ENCODE peak calls at places on chromosomes 1 and 21, in five cellular contexts. V is SJCRH30; L is colonic mucosa; N is CD8-positive, alpha-beta memory T cell; J is psoas muscle. T is an unnamed sample. For H3K4me1, the result is how much of the 10 kb centered on the place peaks cover.

GRCh38 chr1:7842517-7842916 is 10.3 kb downstream of the UTS2 start:
- DNase-seq in V (no peak), N (no peak), J (no peak), L (no peak), T (no peak)

GRCh38 chr1:214396319-214396718 is 115.4 kb downstream of the SMYD2 start:
- DNase-seq in N (no peak), J (no peak), L (no peak), V (no peak), T (no peak)

GRCh38 chr1:53581476-53581875 is 122.3 kb downstream of the DMRTB1 start:
- DNase-seq in V (no peak), N (no peak), L (no peak), J (no peak), T (peak)

GRCh38 chr1:226111865-226112395 is 49.4 kb downstream of the H3-3A start:
- DNase-seq in L (no peak), N (no peak), V (peak), J (no peak), T (no peak)

GRCh38 chr1:1614204-1614953 is 921 bp upstream of the MIB2 start:
- DNase-seq in V (no peak), L (peak), J (peak), N (peak), T (peak)

GRCh38 chr1:45929257-45929687 is 125.9 kb downstream of the MAST2 start:
- DNase-seq in V (peak), J (no peak), N (no peak), L (no peak), T (no peak)

GRCh38 chr21:16250282-16250681 is 520.5 kb downstream of the USP25 start:
- DNase-seq in L (no peak), J (no peak), V (no peak), N (no peak), T (no peak)

GRCh38 chr1:117189726-117190125 is 21.0 kb downstream of the VTCN1 start:
- DNase-seq in J (no peak), L (no peak), N (no peak), V (no peak), T (no peak)

GRCh38 chr21:41783476-41784150 is 16.8 kb upstream of the RIPK4 start:
- DNase-seq in L (peak), N (no peak), V (peak), J (no peak), T (no peak)

GRCh38 chr1:247294282-247294681 is 37.4 kb downstream of the ZNF496 start:
- DNase-seq in L (no peak), J (no peak), N (no peak), V (no peak), T (no peak)

GRCh38 chr1:62589321-62589720 is 8.0 kb upstream of the ANGPTL3 start:
- DNase-seq in J (no peak), V (no peak), N (no peak), L (no peak), T (no peak)

GRCh38 chr21:22200378-22201092 is 1202.3 kb downstream of the NCAM2 start:
- DNase-seq in L (no peak), V (no peak), N (no peak), J (no peak), T (no peak)

GRCh38 chr1:207669469-207670111 is 24.7 kb downstream of the CR1L start:
- DNase-seq in V (no peak), L (no peak), N (no peak), J (no peak), T (no peak)

GRCh38 chr1:87968259-87968955 is 639.7 kb downstream of the LMO4 start:
- DNase-seq in N (no peak), L (peak), J (peak), V (peak), T (peak)

GRCh38 chr1:204355913-204356312 is 3.8 kb downstream of the PLEKHA6 start:
- DNase-seq in V (no peak), N (no peak), J (no peak), L (no peak), T (no peak)
- H3K4me3 ChIP-seq in V (no peak), N (no peak), J (no peak), L (no peak), T (no peak)

GRCh38 chr1:221937155-221937953 is 195.5 kb upstream of the DUSP10 start:
- DNase-seq in N (no peak), V (no peak), J (no peak), L (no peak), T (no peak)
- H3K4me1 ChIP-seq in N (under half), V (under half), J (under half), L (under half), T (under half)

GRCh38 chr1:65791396-65791795 is 1.3 kb upstream of the PDE4B start:
- DNase-seq in L (no peak), V (no peak), J (no peak), N (no peak), T (no peak)
- H3K4me3 ChIP-seq in L (no peak), V (no peak), J (no peak), N (no peak), T (no peak)

GRCh38 chr1:177802304-177802703 is 167.6 kb downstream of the SEC16B start:
- DNase-seq in L (no peak), N (no peak), V (no peak), J (no peak), T (no peak)

GRCh38 chr1:177799746-177800145 is 170.1 kb downstream of the SEC16B start:
- DNase-seq in L (no peak), V (no peak), J (no peak), N (no peak), T (no peak)

GRCh38 chr1:177798614-177799013 is 171.2 kb downstream of the SEC16B start:
- DNase-seq in J (no peak), N (no peak), L (no peak), V (no peak), T (no peak)

GRCh38 chr1:177796561-177796960 is 173.3 kb downstream of the SEC16B start:
- DNase-seq in N (no peak), L (no peak), V (no peak), J (no peak), T (no peak)

GRCh38 chr1:177800386-177801058 is 169.3 kb downstream of the SEC16B start:
- DNase-seq in J (peak), V (peak), L (no peak), N (no peak), T (no peak)
- H3K4me1 ChIP-seq in J (under half), V (under half), L (under half), N (under half), T (under half)

GRCh38 chr1:24003331-24003972 is 23.3 kb upstream of the SRSF10 start:
- DNase-seq in J (no peak), N (no peak), V (peak), L (no peak), T (no peak)
- H3K4me3 ChIP-seq in J (no peak), N (no peak), V (no peak), L (no peak), T (no peak)

GRCh38 chr1:233485809-233486398 is 128.0 kb upstream of the KCNK1 start:
- DNase-seq in J (no peak), L (no peak), N (no peak), V (no peak), T (no peak)

GRCh38 chr1:233491953-233492627 is 121.8 kb upstream of the KCNK1 start:
- DNase-seq in L (no peak), N (no peak), V (no peak), J (no peak), T (no peak)

GRCh38 chr1:233489436-233489835 is 124.5 kb upstream of the KCNK1 start:
- DNase-seq in N (no peak), L (no peak), J (no peak), V (no peak), T (no peak)

GRCh38 chr1:233487415-233487814 is 126.5 kb upstream of the KCNK1 start:
- DNase-seq in J (no peak), L (no peak), N (no peak), V (no peak), T (no peak)

DNA sequence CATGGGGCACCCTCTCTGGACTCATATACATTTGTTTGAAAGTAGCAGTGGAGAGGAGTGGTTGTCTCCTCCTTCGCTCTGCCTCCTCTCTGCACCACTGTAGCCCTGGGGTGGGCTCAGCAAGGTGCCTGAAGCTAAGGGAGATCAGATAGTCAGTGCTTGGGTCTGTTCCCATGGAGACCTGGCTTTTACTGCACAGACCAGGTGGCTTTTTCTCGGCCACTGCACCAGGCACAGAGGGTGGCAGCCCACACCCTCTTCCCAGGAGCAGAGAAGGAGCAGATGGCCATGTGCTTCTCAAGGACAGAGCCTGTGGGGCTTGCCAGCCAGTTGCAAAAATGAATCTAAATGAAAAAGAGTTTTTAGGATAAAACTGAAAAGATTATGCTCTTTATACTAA is 123.4 kb upstream of the KCNK1 start:
- DNase-seq in N (no peak), L (no peak), V (no peak), J (no peak), T (no peak)
- H3K4me1 ChIP-seq in N (under half), L (under half), V (under half), J (under half), T (under half)

DNA sequence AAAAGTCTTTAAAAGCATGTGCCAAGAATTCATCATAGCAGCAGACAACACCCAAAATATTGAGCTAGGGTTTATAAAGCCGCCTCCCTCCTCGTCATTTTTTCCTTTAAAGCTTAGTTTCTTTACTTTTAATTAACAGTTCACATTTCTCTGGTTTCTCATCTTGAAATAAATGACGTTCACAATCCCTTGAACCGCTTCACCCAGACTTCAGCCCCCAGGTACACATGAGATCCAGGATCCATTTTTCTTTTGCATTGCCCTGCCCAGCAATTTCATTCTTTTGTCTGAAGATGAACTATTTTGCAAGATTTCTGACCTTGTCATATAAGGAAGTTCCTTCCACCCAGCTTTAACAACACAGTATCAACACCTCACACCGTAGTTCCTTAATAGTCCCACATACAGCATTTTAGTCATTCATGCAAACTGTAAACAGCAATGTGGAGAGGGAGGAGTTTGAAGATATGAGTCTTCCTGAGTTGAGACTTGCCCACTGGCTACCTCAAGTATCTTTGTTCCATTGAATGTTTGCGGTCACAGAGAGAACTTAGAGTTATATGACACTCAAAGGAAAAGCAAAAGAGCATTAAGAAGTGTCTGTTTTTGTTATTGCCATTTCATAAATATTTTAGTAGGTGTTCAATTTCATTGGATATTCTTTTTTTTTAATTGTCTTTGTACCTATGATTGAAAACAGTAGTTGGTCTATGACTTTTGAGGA is 35.3 kb upstream of the CACYBP start:
- DNase-seq in N (peak), J (no peak), L (peak), V (no peak), T (no peak)
- H3K4me3 ChIP-seq in N (peak), J (no peak), L (no peak), V (no peak), T (no peak)

GRCh38 chr1:183808296-183809027 is 3.5 kb downstream of the RGL1 start:
- DNase-seq in V (no peak), J (no peak), N (no peak), L (no peak), T (no peak)

GRCh38 chr1:183812111-183812510 is 7.2 kb downstream of the RGL1 start:
- DNase-seq in N (no peak), J (no peak), V (no peak), L (no peak), T (no peak)

GRCh38 chr1:183810172-183810571 is 5.3 kb downstream of the RGL1 start:
- DNase-seq in L (no peak), V (no peak), N (no peak), J (no peak), T (no peak)

GRCh38 chr1:183812686-183813569 is 8.0 kb downstream of the RGL1 start:
- DNase-seq in J (no peak), L (no peak), V (no peak), N (no peak), T (no peak)

DNA sequence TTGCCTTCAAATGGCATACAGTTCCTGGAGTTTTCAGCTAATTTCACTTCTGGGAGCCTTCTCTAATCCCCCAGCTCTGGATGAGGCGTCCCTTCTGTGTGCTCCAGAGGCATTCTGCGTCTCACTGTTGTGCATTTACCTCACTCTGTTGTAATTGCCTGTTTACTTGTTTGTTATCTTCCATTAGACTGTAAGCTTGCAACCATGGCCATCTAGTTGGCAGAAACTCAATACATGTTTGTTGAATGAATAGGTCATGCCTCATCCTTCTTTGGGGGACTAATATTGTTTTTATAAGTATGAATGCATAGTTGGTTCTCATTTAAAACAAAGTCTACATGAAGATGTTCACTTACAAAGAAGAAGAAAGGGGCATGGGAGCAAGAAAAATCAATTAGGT is 5.8 kb downstream of the RGL1 start:
- DNase-seq in V (no peak), N (no peak), J (no peak), L (no peak), T (no peak)
- H3K4me1 ChIP-seq in V (under half), N (under half), J (under half), L (under half), T (under half)

GRCh38 chr1:91895832-91896556 is 10.0 kb upstream of the TGFBR3 start:
- DNase-seq in V (no peak), L (no peak), N (no peak), J (no peak), T (no peak)
- H3K4me3 ChIP-seq in V (no peak), L (no peak), N (no peak), J (no peak), T (no peak)

DNA sequence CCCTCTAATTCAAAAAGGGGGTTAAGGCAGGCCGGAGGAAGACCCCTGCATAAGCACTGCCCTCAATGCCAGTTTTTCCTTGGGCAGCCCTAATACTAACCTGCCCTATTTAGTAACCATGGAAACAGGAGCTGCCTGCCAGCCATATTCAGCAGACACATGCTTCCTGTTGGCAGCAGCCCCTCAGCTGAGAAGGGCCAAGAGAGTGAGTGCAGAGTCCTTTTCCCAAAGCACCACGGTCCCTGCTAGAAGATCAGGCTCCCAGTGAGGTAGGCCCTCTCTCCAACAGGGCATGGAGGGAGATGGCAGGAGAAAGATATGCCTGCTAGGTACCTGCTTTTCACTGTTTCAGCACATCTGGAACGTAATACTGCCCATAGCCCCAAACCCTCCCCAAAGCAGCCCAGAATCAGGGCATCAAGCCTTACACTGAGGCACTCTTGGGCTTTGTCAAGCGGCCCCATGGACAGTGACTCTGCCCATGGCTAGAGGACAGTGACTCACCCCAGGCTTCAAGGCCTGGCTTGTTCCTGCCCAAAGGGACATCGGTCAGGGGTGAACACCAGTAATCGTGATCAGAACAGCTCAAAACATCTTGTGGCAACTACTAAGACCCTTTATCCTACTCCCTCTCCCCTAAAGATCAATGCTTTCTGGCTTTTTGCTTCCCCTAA is 64.5 kb downstream of the BCAR3 start:
- DNase-seq in N (no peak), L (peak), J (no peak), V (no peak), T (peak)
- H3K4me1 ChIP-seq in N (under half), L (under half), J (under half), V (under half), T (under half)

T was measured in aorta.